ENCODE peak calls at places on chromosomes 3 and 15, in seven cellular contexts. J is AG04449, F is memory B cell, Y is fibroblast of the aortic adventitia, D is tibial nerve, I is sigmoid colon, E is pancreas. N is an unnamed sample.

GRCh38 chr3:127096256-127097008 is 96.5 kb upstream of the PRR23E start:
- DNase-seq in J (no peak), F (no peak), E (peak; percentile 34), D (no peak), I (no peak), Y (no peak), N (no peak)

GRCh38 chr3:186643493-186643892 is 3.3 kb downstream of the FETUB start:
- DNase-seq in F (no peak), Y (no peak), E (no peak), I (no peak), J (no peak), D (no peak), N (no peak)

GRCh38 chr15:25869696-25870095 is 6.6 kb upstream of the ATP10A start:
- DNase-seq in D (no peak), F (no peak), Y (no peak), I (no peak), E (no peak), J (no peak), N (no peak)

GRCh38 chr15:31352283-31352880 is 25.7 kb downstream of the KLF13 start:
- DNase-seq in F (no peak), D (no peak), Y (no peak), J (no peak), E (peak; percentile 81), I (no peak), N (no peak)

GRCh38 chr3:52847726-52848125 is 12.9 kb upstream of the MUSTN1 start:
- DNase-seq in D (no peak), J (no peak), E (no peak), I (no peak), Y (no peak), F (no peak), N (no peak)

GRCh38 chr3:151169700-151170224 is 33.3 kb downstream of the GPR171 start:
- DNase-seq in E (no peak), D (no peak), F (peak; percentile 25), I (peak; percentile 76), Y (peak; percentile 8), J (no peak), N (no peak)

GRCh38 chr3:194204036-194204792 is 68.3 kb downstream of the HES1 start:
- DNase-seq in I (no peak), E (peak; percentile 70), F (peak; percentile 13), D (no peak), Y (no peak), J (no peak), N (peak; percentile 45)

GRCh38 chr3:171525437-171525836 is 65.2 kb upstream of the TNIK start:
- DNase-seq in Y (peak; percentile 16), I (no peak), J (no peak), D (no peak), F (no peak), E (no peak), N (no peak)

GRCh38 chr15:46442196-46442595 is 807.4 kb downstream of the SQOR start:
- DNase-seq in D (no peak), I (no peak), Y (no peak), E (no peak), J (no peak), F (no peak), N (no peak)

GRCh38 chr3:107211608-107212007 is 165.6 kb upstream of the CCDC54 start:
- DNase-seq in E (no peak), I (no peak), J (no peak), Y (no peak), D (no peak), F (no peak), N (no peak)

GRCh38 chr3:186529204-186529999 is 14.8 kb downstream of the CRYGS start:
- DNase-seq in I (no peak), D (no peak), F (no peak), E (no peak), J (no peak), Y (no peak), N (no peak)

GRCh38 chr15:100681335-100681746 is 79.0 kb downstream of the ASB7 start:
- DNase-seq in D (no peak), E (peak; percentile 6), I (peak; percentile 75), Y (no peak), F (no peak), J (no peak), N (no peak)

GRCh38 chr3:40546811-40547210 is 22.1 kb downstream of the ZNF621 start:
- DNase-seq in J (no peak), Y (peak; percentile 71), D (no peak), E (no peak), F (no peak), I (no peak), N (no peak)

GRCh38 chr15:87219650-87220615 is 1036.6 kb downstream of the NTRK3 start:
- DNase-seq in F (no peak), J (peak; percentile 21), E (no peak), Y (peak; percentile 73), D (no peak), I (no peak), N (no peak)

GRCh38 chr3:105656607-105657504 is 212.0 kb downstream of the CBLB start:
- DNase-seq in J (no peak), D (no peak), Y (peak; percentile 65), F (no peak), E (no peak), I (no peak), N (no peak)

GRCh38 chr3:142993958-142994442 is 7.4 kb upstream of the U2SURP start:
- DNase-seq in J (no peak), Y (peak; percentile 87), E (no peak), I (no peak), F (peak; percentile 45), D (peak; percentile 31), N (peak; percentile 62)

GRCh38 chr3:34212671-34213070 is 414.2 kb downstream of the PDCD6IP start:
- DNase-seq in F (no peak), D (peak; percentile 15), I (no peak), J (peak; percentile 76), Y (peak; percentile 41), E (no peak), N (no peak)

GRCh38 chr3:23712656-23713559 is 92.8 kb upstream of the UBE2E1 start:
- DNase-seq in F (no peak), I (peak; percentile 83), J (peak; percentile 81), Y (peak; percentile 90), E (no peak), D (peak; percentile 23), N (peak; percentile 68)

GRCh38 chr15:64825431-64826294 is at the start of gene PIF1:
- DNase-seq in J (peak; percentile 93), F (peak; percentile 85), Y (peak; percentile 99), D (peak; percentile 80), E (peak; percentile 74), I (peak; percentile 96), N (peak; percentile 97)

GRCh38 chr3:177053107-177053506 is 144.2 kb downstream of the TBL1XR1 start:
- DNase-seq in E (no peak), J (no peak), F (no peak), Y (no peak), I (no peak), D (no peak), N (no peak)

GRCh38 chr3:38454884-38455638 is 1.4 kb downstream of the ACVR2B start:
- DNase-seq in D (peak; percentile 57), E (peak; percentile 92), J (no peak), I (peak; percentile 90), Y (no peak), F (no peak), N (peak; percentile 86)

GRCh38 chr15:95169701-95170459 is 938.5 kb downstream of the MCTP2 start:
- DNase-seq in F (no peak), J (no peak), I (peak; percentile 94), D (peak; percentile 42), Y (peak; percentile 13), E (no peak), N (no peak)

GRCh38 chr3:61847784-61848462 is 286.6 kb downstream of the PTPRG start:
- DNase-seq in J (no peak), F (no peak), D (peak; percentile 31), Y (peak; percentile 73), I (peak; percentile 77), E (no peak), N (peak; percentile 38)

N was measured in Caco-2.